ENCODE peak calls at places on chromosomes 7 and 10, in five cellular contexts. I is lung, N is endothelial cell of umbilical vein, T is left ventricle myocardium inferior, M is heart left ventricle. Y is an unnamed sample.

GRCh38 chr7:127290801-127291361 is 38.1 kb upstream of the GRM8 start:
- DNase-seq in N (no peak), M (no peak), I (no peak), T (no peak), Y (no peak)

GRCh38 chr7:2000801-2001321 is 231.9 kb downstream of the MAD1L1 start:
- DNase-seq in T (peak; percentile 8), N (no peak), M (no peak), I (no peak), Y (no peak)

GRCh38 chr7:80940539-80941205 is 21.8 kb upstream of the SEMA3C start:
- DNase-seq in T (no peak), I (no peak), N (no peak), M (no peak), Y (no peak)

GRCh38 chr10:50456711-50457110 is 167.0 kb downstream of the SGMS1 start:
- DNase-seq in I (no peak), M (no peak), N (no peak), T (no peak), Y (no peak)

GRCh38 chr7:31058122-31058521 is 6.0 kb downstream of the ADCYAP1R1 start:
- DNase-seq in I (no peak), T (no peak), M (no peak), N (no peak), Y (no peak)

GRCh38 chr10:129971381-129972144 is 7.5 kb upstream of the EBF3 start:
- DNase-seq in M (peak; percentile 53), I (peak; percentile 45), N (peak; percentile 35), T (peak; percentile 60), Y (no peak)

GRCh38 chr10:182441-183201 is 47.4 kb downstream of the ZMYND11 start:
- DNase-seq in I (no peak), M (no peak), N (peak; percentile 90), T (no peak), Y (no peak)

GRCh38 chr7:155231941-155232340 is 65.7 kb upstream of the INSIG1 start:
- DNase-seq in I (no peak), M (no peak), T (no peak), N (no peak), Y (no peak)

GRCh38 chr7:71733108-71733870 is 601.3 kb downstream of the GALNT17 start:
- DNase-seq in T (peak; percentile 72), N (peak; percentile 14), M (peak; percentile 65), I (peak; percentile 79), Y (no peak)

GRCh38 chr10:77631241-77631640 is 6.4 kb downstream of the KCNMA1 start:
- DNase-seq in N (no peak), I (no peak), M (no peak), T (no peak), Y (no peak)

GRCh38 chr7:18053177-18053928 is 25.7 kb upstream of the PRPS1L1 start:
- DNase-seq in N (no peak), T (no peak), I (no peak), M (no peak), Y (no peak)

GRCh38 chr10:76396126-76396525 is 964.7 kb downstream of the LRMDA start:
- DNase-seq in T (no peak), M (no peak), N (no peak), I (no peak), Y (no peak)

GRCh38 chr10:86673827-86674581 is 5.7 kb downstream of the LDB3 start:
- DNase-seq in M (peak; percentile 56), T (no peak), N (no peak), I (no peak), Y (no peak)

GRCh38 chr7:107579881-107580715 is at the start of gene BCAP29:
- DNase-seq in M (peak; percentile 85), N (peak; percentile 73), T (peak; percentile 84), I (peak; percentile 68), Y (peak; percentile 52)
- TF ChIP-seq CTCF in M (peak; percentile 65), N (no peak), T (peak; percentile 65), I (no peak), Y (no peak)

DNA sequence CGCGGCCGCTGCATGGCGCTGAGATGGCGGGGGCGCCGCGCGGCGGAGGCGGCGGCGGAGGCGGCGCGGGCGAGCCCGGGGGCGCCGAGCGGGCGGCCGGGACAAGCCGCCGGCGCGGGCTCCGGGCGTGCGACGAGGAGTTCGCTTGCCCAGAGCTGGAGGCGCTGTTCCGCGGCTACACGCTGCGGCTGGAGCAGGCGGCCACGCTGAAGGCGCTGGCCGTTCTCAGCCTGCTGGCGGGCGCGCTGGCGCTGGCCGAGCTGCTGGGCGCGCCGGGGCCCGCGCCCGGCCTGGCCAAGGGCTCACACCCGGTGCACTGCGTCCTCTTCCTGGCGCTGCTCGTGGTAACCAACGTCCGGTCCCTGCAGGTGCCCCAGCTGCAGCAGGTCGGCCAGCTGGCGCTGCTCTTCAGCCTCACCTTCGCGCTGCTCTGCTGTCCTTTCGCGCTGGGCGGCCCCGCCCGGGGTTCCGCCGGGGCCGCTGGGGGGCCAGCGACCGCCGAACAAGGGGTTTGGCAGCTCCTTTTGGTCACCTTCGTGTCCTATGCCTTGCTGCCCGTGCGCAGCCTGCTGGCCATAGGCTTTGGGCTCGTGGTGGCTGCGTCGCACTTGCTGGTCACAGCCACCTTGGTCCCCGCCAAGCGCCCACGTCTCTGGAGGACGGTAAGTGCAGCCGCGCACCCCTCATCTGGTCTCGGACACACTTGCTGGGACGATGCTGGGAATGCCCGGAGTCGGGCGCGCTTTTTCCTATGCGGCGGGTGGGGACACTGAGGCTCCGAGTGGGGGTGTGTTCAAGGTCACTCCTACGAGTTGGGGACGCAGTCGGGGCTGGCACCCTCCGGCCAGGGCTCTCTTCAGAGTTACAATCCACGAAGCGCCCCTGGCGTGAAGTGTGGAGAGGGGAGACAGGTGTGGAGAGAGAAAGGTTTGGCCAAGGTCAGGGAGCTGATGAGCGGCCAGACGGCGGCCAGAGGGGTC is 643 bp downstream of the ADCY1 start:
- DNase-seq in T (peak; percentile 35), I (no peak), M (no peak), N (peak; percentile 25), Y (no peak)
- TF ChIP-seq CTCF in T (peak; percentile 27), I (no peak), M (peak; percentile 23), N (no peak), Y (no peak)

GRCh38 chr7:21763818-21764217 is 181.9 kb downstream of the CDCA7L start:
- DNase-seq in N (no peak), I (no peak), M (no peak), T (no peak), Y (no peak)

GRCh38 chr7:21768279-21768678 is 177.4 kb downstream of the CDCA7L start:
- DNase-seq in I (no peak), M (no peak), T (no peak), N (no peak), Y (no peak)

GRCh38 chr7:21766218-21766617 is 179.5 kb downstream of the CDCA7L start:
- DNase-seq in I (no peak), M (no peak), N (no peak), T (no peak), Y (no peak)

GRCh38 chr7:21771261-21771660 is 174.4 kb downstream of the CDCA7L start:
- DNase-seq in I (no peak), T (no peak), M (no peak), N (no peak), Y (no peak)

GRCh38 chr7:21767300-21767900 is 178.3 kb downstream of the CDCA7L start:
- DNase-seq in T (no peak), N (peak; percentile 60), M (peak; percentile 15), I (peak; percentile 62), Y (no peak)
- TF ChIP-seq CTCF in T (peak; percentile 64), N (peak; percentile 47), M (peak; percentile 62), I (peak; percentile 25), Y (no peak)

DNA sequence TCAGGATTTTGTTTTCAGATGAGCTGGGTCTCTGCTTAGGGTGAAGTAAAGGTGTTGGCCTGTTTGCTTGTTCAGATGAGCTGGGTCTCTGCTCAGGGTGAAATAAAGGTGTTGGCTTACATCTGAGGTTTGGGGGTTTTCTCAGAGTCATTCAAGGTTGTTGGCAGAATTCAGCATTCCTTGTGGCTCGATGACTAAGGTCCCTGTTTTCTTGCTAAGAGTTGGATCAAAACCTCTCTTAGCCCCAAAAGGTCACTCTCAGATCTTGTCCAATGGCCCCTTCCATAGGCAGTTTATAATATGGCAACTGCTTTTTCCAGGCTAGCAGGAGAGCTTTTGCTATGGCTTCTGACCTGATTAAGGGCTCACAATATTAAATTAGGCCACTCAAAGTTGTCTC is 106.6 kb downstream of the ADAM22 start:
- DNase-seq in I (no peak), T (no peak), N (no peak), M (no peak), Y (no peak)
- TF ChIP-seq CTCF in I (no peak), T (no peak), N (no peak), M (no peak), Y (no peak)

DNA sequence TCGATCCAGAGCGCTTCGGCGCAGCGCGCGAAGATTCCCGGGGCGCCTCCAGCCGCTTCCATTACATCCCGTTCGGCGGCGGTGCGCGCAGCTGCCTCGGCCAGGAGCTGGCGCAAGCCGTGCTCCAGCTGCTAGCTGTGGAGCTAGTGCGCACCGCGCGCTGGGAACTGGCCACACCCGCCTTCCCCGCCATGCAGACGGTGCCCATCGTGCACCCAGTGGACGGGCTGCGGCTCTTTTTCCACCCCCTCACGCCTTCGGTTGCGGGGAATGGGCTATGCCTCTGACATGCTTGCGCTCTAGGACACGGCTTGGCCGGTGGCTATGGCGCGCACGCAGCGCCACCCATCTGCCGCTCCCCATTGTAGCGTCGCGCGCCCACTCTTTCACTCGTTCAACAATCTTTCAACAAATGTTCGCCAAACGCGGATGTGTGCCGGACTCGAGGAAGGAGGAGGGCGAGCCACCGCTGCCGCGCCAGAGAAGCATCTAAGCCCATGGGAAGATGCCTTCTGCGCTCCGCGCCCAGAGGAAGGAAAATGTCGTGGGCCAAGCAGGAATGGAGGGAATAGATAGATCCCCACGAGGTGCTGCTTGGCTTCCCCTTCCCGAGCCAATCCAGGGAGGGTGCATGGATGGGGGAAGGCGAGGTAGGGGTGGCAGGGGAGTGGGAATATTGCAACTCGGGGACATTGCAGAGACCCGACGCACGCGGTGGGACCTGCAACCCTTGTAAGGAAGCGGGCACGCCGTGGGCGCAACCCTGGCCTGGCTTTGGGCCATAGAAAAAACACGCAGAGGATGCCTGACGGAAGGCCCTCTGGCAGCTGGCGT is 5.1 kb upstream of the CYP26A1 start:
- DNase-seq in T (no peak), M (no peak), I (no peak), N (peak; percentile 73), Y (no peak)
- TF ChIP-seq CTCF in T (no peak), M (peak; percentile 18), I (no peak), N (no peak), Y (no peak)

GRCh38 chr7:158664406-158664805 is 40.2 kb downstream of the NCAPG2 start:
- DNase-seq in M (no peak), T (no peak), N (no peak), I (no peak), Y (no peak)
- TF ChIP-seq CTCF in M (no peak), T (no peak), N (no peak), I (no peak), Y (no peak)

DNA sequence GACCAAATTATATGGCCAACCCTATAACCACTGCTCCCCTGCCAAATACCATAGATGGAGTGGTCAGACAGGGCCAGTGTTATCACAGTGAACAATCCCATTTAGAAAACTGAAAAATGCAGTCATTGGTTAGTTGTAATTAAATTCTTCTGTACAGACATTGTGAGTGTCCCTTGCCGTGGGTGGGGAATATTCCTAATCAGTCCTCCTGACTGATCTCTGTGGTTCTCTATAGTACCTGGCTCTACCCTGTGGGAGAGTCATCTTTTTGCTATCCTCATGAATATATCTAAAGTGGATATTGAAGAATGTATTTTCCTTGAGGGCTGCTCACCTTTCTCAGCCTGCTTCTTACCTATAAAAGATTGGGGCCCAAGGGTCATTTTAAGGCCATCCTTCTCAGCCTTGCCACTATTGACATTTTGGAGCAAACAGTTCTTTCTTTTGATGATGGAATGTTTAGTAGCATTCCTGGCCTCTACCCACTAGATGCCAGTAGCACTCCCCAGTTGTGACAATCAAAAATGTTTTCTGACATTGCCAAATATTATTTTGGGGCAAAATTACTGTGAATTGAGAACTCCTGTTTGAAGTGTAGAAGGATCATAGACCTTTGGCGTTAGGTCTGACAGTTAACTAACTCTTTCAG is 110.2 kb downstream of the MAPK8 start:
- DNase-seq in I (no peak), N (no peak), M (no peak), T (no peak), Y (no peak)
- TF ChIP-seq CTCF in I (no peak), N (no peak), M (no peak), T (no peak), Y (no peak)

Y was measured in CD14-positive monocyte.